ENCODE peak calls at places on chromosomes 13 and 19, in seven cellular contexts. V, Y, G, D, H, B and M are unnamed samples.

GRCh38 chr19:5445667-5446066 is 9.6 kb upstream of the ZNRF4 start:
- DNase-seq in V (no peak), Y (no peak), G (no peak), D (no peak), H (no peak), B (no peak), M (no peak)

GRCh38 chr19:17846146-17846545 is 1.6 kb downstream of the JAK3 start:
- DNase-seq in V (no peak), Y (no peak), G (peak; percentile 33), D (no peak), H (no peak), B (no peak), M (no peak)

GRCh38 chr13:40064154-40064713 is 408.8 kb downstream of the COG6 start:
- DNase-seq in V (no peak), Y (no peak), G (no peak), D (no peak), H (no peak), B (no peak), M (no peak)

GRCh38 chr19:11044436-11044835 is 44.8 kb upstream of the LDLR start:
- DNase-seq in V (no peak), Y (no peak), G (no peak), D (no peak), H (no peak), B (no peak), M (no peak)

GRCh38 chr13:41502021-41502420 is 44.7 kb downstream of the RGCC start:
- DNase-seq in V (no peak), Y (no peak), G (no peak), D (no peak), H (no peak), B (no peak), M (no peak)

GRCh38 chr19:13701624-13702023 is 62.7 kb upstream of the MRI1 start:
- DNase-seq in V (no peak), Y (no peak), G (no peak), D (no peak), H (no peak), B (no peak), M (no peak)

GRCh38 chr13:85099245-85099644 is 700.0 kb downstream of the SLITRK6 start:
- DNase-seq in V (no peak), Y (no peak), G (no peak), D (no peak), H (no peak), B (no peak), M (no peak)

GRCh38 chr13:110628952-110629701 is 13.8 kb downstream of the NAXD start:
- DNase-seq in V (no peak), Y (no peak), G (no peak), D (no peak), H (no peak), B (no peak), M (no peak)

GRCh38 chr13:59780058-59780457 is 383.7 kb downstream of the DIAPH3 start:
- DNase-seq in V (no peak), Y (no peak), G (no peak), D (no peak), H (no peak), B (no peak), M (no peak)

GRCh38 chr13:50969691-50970090 is 60.1 kb downstream of the RNASEH2B start:
- DNase-seq in V (peak; percentile 19), Y (no peak), G (no peak), D (no peak), H (no peak), B (no peak), M (no peak)

GRCh38 chr13:62357887-62358645 is 942.4 kb upstream of the PCDH20 start:
- DNase-seq in V (peak; percentile 61), Y (no peak), G (no peak), D (peak; percentile 7), H (no peak), B (no peak), M (no peak)

GRCh38 chr19:2041436-2041685 is 9.7 kb downstream of the MKNK2 start:
- DNase-seq in V (no peak), Y (no peak), G (no peak), D (no peak), H (no peak), B (no peak), M (no peak)

GRCh38 chr19:1115646-1116420 is 12.0 kb downstream of the GPX4 start:
- DNase-seq in V (no peak), Y (no peak), G (no peak), D (no peak), H (no peak), B (no peak), M (no peak)

GRCh38 chr13:21216332-21216731 is 39.9 kb downstream of the MRPL57 start:
- DNase-seq in V (no peak), Y (no peak), G (no peak), D (no peak), H (no peak), B (no peak), M (no peak)

GRCh38 chr13:99498304-99499161 is 2.7 kb upstream of the TM9SF2 start:
- DNase-seq in V (peak; percentile 98), Y (peak; percentile 99), G (peak; percentile 96), D (peak; percentile 99), H (peak; percentile 91), B (peak; percentile 91), M (peak; percentile 86)

GRCh38 chr19:34539396-34539795 is 57.8 kb downstream of the WTIP start:
- DNase-seq in V (no peak), Y (no peak), G (no peak), D (no peak), H (no peak), B (no peak), M (no peak)

GRCh38 chr19:40298026-40298425 is 12.9 kb upstream of the AKT2 start:
- DNase-seq in V (no peak), Y (no peak), G (no peak), D (no peak), H (no peak), B (no peak), M (no peak)

GRCh38 chr19:43525836-43526771 is 897 bp downstream of the ETHE1 start:
- DNase-seq in V (no peak), Y (no peak), G (no peak), D (no peak), H (no peak), B (no peak), M (no peak)

GRCh38 chr13:94009696-94010095 is 469.8 kb downstream of the DCT start:
- DNase-seq in V (peak; percentile 65), Y (no peak), G (no peak), D (no peak), H (no peak), B (no peak), M (no peak)

GRCh38 chr19:10797078-10797477 is 38.9 kb downstream of the TMED1 start:
- DNase-seq in V (no peak), Y (no peak), G (peak; percentile 49), D (no peak), H (no peak), B (no peak), M (no peak)

GRCh38 chr13:30743319-30744055 is 8.1 kb downstream of the ALOX5AP start:
- DNase-seq in V (peak; percentile 96), Y (no peak), G (no peak), D (no peak), H (no peak), B (no peak), M (peak; percentile 61)

GRCh38 chr19:6876790-6877189 is 10.6 kb upstream of the ADGRE1 start:
- DNase-seq in V (no peak), Y (no peak), G (no peak), D (no peak), H (no peak), B (no peak), M (no peak)